ENCODE peak calls at places on chromosomes 1 and 21, in eight cellular contexts. One of them, this sample, is unnamed.

GRCh38 chr1:182114627-182115023 is 53.1 kb upstream of the ZNF648 start:
- DNase-seq in astrocyte of the spinal cord: no peak
- DNase-seq in OCI-LY7: no peak
- DNase-seq in naive thymus-derived CD8-positive, alpha-beta T cell: no peak
- DNase-seq in neural progenitor cell: no peak
- DNase-seq in KG1: no peak
- DNase-seq in activated T-cell treated with anti-CD3 and anti-CD28 coated beads for 1 hour: no peak
- DNase-seq in thoracic aorta: no peak
- DNase-seq in this sample: no peak

GRCh38 chr1:150551049-150551783 is 2.0 kb downstream of the ADAMTSL4 start:
- DNase-seq in KG1: no peak
- DNase-seq in neural progenitor cell: peak
- DNase-seq in astrocyte of the spinal cord: no peak
- DNase-seq in naive thymus-derived CD8-positive, alpha-beta T cell: no peak
- DNase-seq in activated T-cell treated with anti-CD3 and anti-CD28 coated beads for 1 hour: no peak
- DNase-seq in OCI-LY7: no peak
- DNase-seq in thoracic aorta: no peak
- DNase-seq in this sample: no peak

GRCh38 chr1:44408181-44409018 is 3.3 kb downstream of the RNF220 start:
- DNase-seq in astrocyte of the spinal cord: no peak
- DNase-seq in activated T-cell treated with anti-CD3 and anti-CD28 coated beads for 1 hour: no peak
- DNase-seq in OCI-LY7: no peak
- DNase-seq in neural progenitor cell: peak
- DNase-seq in thoracic aorta: no peak
- DNase-seq in naive thymus-derived CD8-positive, alpha-beta T cell: peak
- DNase-seq in KG1: peak
- DNase-seq in this sample: peak

GRCh38 chr1:25170439-25170838 is 61.9 kb downstream of the SYF2 start:
- DNase-seq in OCI-LY7: no peak
- DNase-seq in thoracic aorta: no peak
- DNase-seq in activated T-cell treated with anti-CD3 and anti-CD28 coated beads for 1 hour: no peak
- DNase-seq in neural progenitor cell: no peak
- DNase-seq in naive thymus-derived CD8-positive, alpha-beta T cell: no peak
- DNase-seq in KG1: no peak
- DNase-seq in astrocyte of the spinal cord: no peak
- DNase-seq in this sample: no peak

GRCh38 chr1:241639040-241639652 is 1.0 kb downstream of the CHML start:
- DNase-seq in OCI-LY7: peak
- DNase-seq in naive thymus-derived CD8-positive, alpha-beta T cell: peak
- DNase-seq in neural progenitor cell: no peak
- DNase-seq in astrocyte of the spinal cord: no peak
- DNase-seq in activated T-cell treated with anti-CD3 and anti-CD28 coated beads for 1 hour: peak
- DNase-seq in KG1: peak
- DNase-seq in thoracic aorta: no peak
- DNase-seq in this sample: no peak

GRCh38 chr1:179144621-179145020 is 62.8 kb downstream of the TOR3A start:
- DNase-seq in activated T-cell treated with anti-CD3 and anti-CD28 coated beads for 1 hour: no peak
- DNase-seq in naive thymus-derived CD8-positive, alpha-beta T cell: no peak
- DNase-seq in OCI-LY7: no peak
- DNase-seq in thoracic aorta: no peak
- DNase-seq in neural progenitor cell: no peak
- DNase-seq in KG1: no peak
- DNase-seq in astrocyte of the spinal cord: no peak
- DNase-seq in this sample: no peak

GRCh38 chr1:205913451-205914204 is 29.6 kb downstream of the SLC26A9 start:
- DNase-seq in astrocyte of the spinal cord: no peak
- DNase-seq in KG1: no peak
- DNase-seq in neural progenitor cell: no peak
- DNase-seq in activated T-cell treated with anti-CD3 and anti-CD28 coated beads for 1 hour: no peak
- DNase-seq in naive thymus-derived CD8-positive, alpha-beta T cell: no peak
- DNase-seq in thoracic aorta: peak
- DNase-seq in OCI-LY7: no peak
- DNase-seq in this sample: peak

GRCh38 chr21:45309541-45310381 is 22.1 kb upstream of the POFUT2 start:
- DNase-seq in KG1: no peak
- DNase-seq in thoracic aorta: no peak
- DNase-seq in astrocyte of the spinal cord: no peak
- DNase-seq in activated T-cell treated with anti-CD3 and anti-CD28 coated beads for 1 hour: no peak
- DNase-seq in naive thymus-derived CD8-positive, alpha-beta T cell: no peak
- DNase-seq in neural progenitor cell: no peak
- DNase-seq in OCI-LY7: no peak
- DNase-seq in this sample: no peak

GRCh38 chr1:67948155-67949075 is 102.0 kb downstream of the DIRAS3 start:
- DNase-seq in thoracic aorta: no peak
- DNase-seq in activated T-cell treated with anti-CD3 and anti-CD28 coated beads for 1 hour: no peak
- DNase-seq in astrocyte of the spinal cord: peak
- DNase-seq in naive thymus-derived CD8-positive, alpha-beta T cell: no peak
- DNase-seq in OCI-LY7: no peak
- DNase-seq in neural progenitor cell: no peak
- DNase-seq in KG1: no peak
- DNase-seq in this sample: no peak

GRCh38 chr21:42032266-42032665 is 22.1 kb upstream of the ZBTB21 start:
- DNase-seq in KG1: no peak
- DNase-seq in naive thymus-derived CD8-positive, alpha-beta T cell: no peak
- DNase-seq in OCI-LY7: no peak
- DNase-seq in neural progenitor cell: no peak
- DNase-seq in activated T-cell treated with anti-CD3 and anti-CD28 coated beads for 1 hour: no peak
- DNase-seq in thoracic aorta: no peak
- DNase-seq in astrocyte of the spinal cord: no peak
- DNase-seq in this sample: no peak

GRCh38 chr1:40122865-40123264 is 25.8 kb upstream of the PPT1 start:
- DNase-seq in OCI-LY7: no peak
- DNase-seq in activated T-cell treated with anti-CD3 and anti-CD28 coated beads for 1 hour: no peak
- DNase-seq in thoracic aorta: no peak
- DNase-seq in neural progenitor cell: no peak
- DNase-seq in naive thymus-derived CD8-positive, alpha-beta T cell: no peak
- DNase-seq in KG1: no peak
- DNase-seq in astrocyte of the spinal cord: no peak
- DNase-seq in this sample: no peak

GRCh38 chr1:35574655-35575400 is 1.7 kb downstream of the TFAP2E start:
- DNase-seq in thoracic aorta: no peak
- DNase-seq in neural progenitor cell: no peak
- DNase-seq in naive thymus-derived CD8-positive, alpha-beta T cell: no peak
- DNase-seq in astrocyte of the spinal cord: no peak
- DNase-seq in KG1: no peak
- DNase-seq in activated T-cell treated with anti-CD3 and anti-CD28 coated beads for 1 hour: no peak
- DNase-seq in OCI-LY7: no peak
- DNase-seq in this sample: peak

GRCh38 chr1:12549106-12549459 is 68.9 kb downstream of the DHRS3 start:
- DNase-seq in KG1: no peak
- DNase-seq in astrocyte of the spinal cord: peak
- DNase-seq in naive thymus-derived CD8-positive, alpha-beta T cell: no peak
- DNase-seq in activated T-cell treated with anti-CD3 and anti-CD28 coated beads for 1 hour: no peak
- DNase-seq in OCI-LY7: no peak
- DNase-seq in thoracic aorta: no peak
- DNase-seq in neural progenitor cell: no peak
- DNase-seq in this sample: no peak

GRCh38 chr1:19385869-19386591 is 73.9 kb downstream of the SLC66A1 start:
- DNase-seq in neural progenitor cell: no peak
- DNase-seq in thoracic aorta: peak
- DNase-seq in naive thymus-derived CD8-positive, alpha-beta T cell: no peak
- DNase-seq in activated T-cell treated with anti-CD3 and anti-CD28 coated beads for 1 hour: no peak
- DNase-seq in KG1: no peak
- DNase-seq in OCI-LY7: no peak
- DNase-seq in astrocyte of the spinal cord: peak
- DNase-seq in this sample: peak

GRCh38 chr1:243345205-243345604 is 89.4 kb downstream of the SDCCAG8 start:
- DNase-seq in thoracic aorta: no peak
- DNase-seq in neural progenitor cell: no peak
- DNase-seq in activated T-cell treated with anti-CD3 and anti-CD28 coated beads for 1 hour: no peak
- DNase-seq in astrocyte of the spinal cord: peak
- DNase-seq in OCI-LY7: no peak
- DNase-seq in KG1: no peak
- DNase-seq in naive thymus-derived CD8-positive, alpha-beta T cell: no peak
- DNase-seq in this sample: peak

GRCh38 chr1:110283677-110284076 is 55.5 kb upstream of the RBM15 start:
- DNase-seq in neural progenitor cell: no peak
- DNase-seq in activated T-cell treated with anti-CD3 and anti-CD28 coated beads for 1 hour: no peak
- DNase-seq in KG1: no peak
- DNase-seq in astrocyte of the spinal cord: no peak
- DNase-seq in naive thymus-derived CD8-positive, alpha-beta T cell: no peak
- DNase-seq in OCI-LY7: no peak
- DNase-seq in thoracic aorta: no peak
- DNase-seq in this sample: no peak

GRCh38 chr1:116497660-116498059 is 73.2 kb downstream of the CD58 start:
- DNase-seq in thoracic aorta: no peak
- DNase-seq in astrocyte of the spinal cord: peak
- DNase-seq in OCI-LY7: no peak
- DNase-seq in KG1: no peak
- DNase-seq in naive thymus-derived CD8-positive, alpha-beta T cell: no peak
- DNase-seq in neural progenitor cell: no peak
- DNase-seq in activated T-cell treated with anti-CD3 and anti-CD28 coated beads for 1 hour: no peak
- DNase-seq in this sample: no peak

GRCh38 chr1:41041866-41042265 is 20.3 kb upstream of the SLFNL1 start:
- DNase-seq in OCI-LY7: no peak
- DNase-seq in KG1: no peak
- DNase-seq in neural progenitor cell: no peak
- DNase-seq in naive thymus-derived CD8-positive, alpha-beta T cell: no peak
- DNase-seq in activated T-cell treated with anti-CD3 and anti-CD28 coated beads for 1 hour: no peak
- DNase-seq in thoracic aorta: no peak
- DNase-seq in astrocyte of the spinal cord: no peak
- DNase-seq in this sample: no peak

GRCh38 chr21:42117229-42118048 is 46.3 kb downstream of the UMODL1 start:
- DNase-seq in KG1: peak
- DNase-seq in OCI-LY7: peak
- DNase-seq in activated T-cell treated with anti-CD3 and anti-CD28 coated beads for 1 hour: peak
- DNase-seq in astrocyte of the spinal cord: peak
- DNase-seq in thoracic aorta: peak
- DNase-seq in neural progenitor cell: peak
- DNase-seq in naive thymus-derived CD8-positive, alpha-beta T cell: peak
- DNase-seq in this sample: peak

GRCh38 chr1:46076343-46076742 is 56.1 kb downstream of the PIK3R3 start:
- DNase-seq in KG1: no peak
- DNase-seq in naive thymus-derived CD8-positive, alpha-beta T cell: no peak
- DNase-seq in OCI-LY7: no peak
- DNase-seq in astrocyte of the spinal cord: no peak
- DNase-seq in activated T-cell treated with anti-CD3 and anti-CD28 coated beads for 1 hour: no peak
- DNase-seq in neural progenitor cell: no peak
- DNase-seq in thoracic aorta: no peak
- DNase-seq in this sample: no peak

GRCh38 chr1:156906206-156906910 is 12.8 kb downstream of the PEAR1 start:
- DNase-seq in naive thymus-derived CD8-positive, alpha-beta T cell: no peak
- DNase-seq in astrocyte of the spinal cord: no peak
- DNase-seq in OCI-LY7: no peak
- DNase-seq in activated T-cell treated with anti-CD3 and anti-CD28 coated beads for 1 hour: no peak
- DNase-seq in neural progenitor cell: no peak
- DNase-seq in thoracic aorta: no peak
- DNase-seq in KG1: no peak
- DNase-seq in this sample: no peak

GRCh38 chr1:235417101-235417697 is 50.0 kb downstream of the TBCE start:
- DNase-seq in neural progenitor cell: peak
- DNase-seq in KG1: peak
- DNase-seq in OCI-LY7: peak
- DNase-seq in activated T-cell treated with anti-CD3 and anti-CD28 coated beads for 1 hour: peak
- DNase-seq in astrocyte of the spinal cord: peak
- DNase-seq in naive thymus-derived CD8-positive, alpha-beta T cell: peak
- DNase-seq in thoracic aorta: no peak
- DNase-seq in this sample: peak

GRCh38 chr1:8693092-8693491 is 124.3 kb downstream of the RERE start:
- DNase-seq in naive thymus-derived CD8-positive, alpha-beta T cell: no peak
- DNase-seq in astrocyte of the spinal cord: no peak
- DNase-seq in OCI-LY7: no peak
- DNase-seq in neural progenitor cell: no peak
- DNase-seq in KG1: no peak
- DNase-seq in thoracic aorta: no peak
- DNase-seq in activated T-cell treated with anti-CD3 and anti-CD28 coated beads for 1 hour: no peak
- DNase-seq in this sample: no peak

GRCh38 chr1:25245809-25246599 is 1.2 kb downstream of the RSRP1 start:
- DNase-seq in activated T-cell treated with anti-CD3 and anti-CD28 coated beads for 1 hour: no peak
- DNase-seq in OCI-LY7: peak
- DNase-seq in thoracic aorta: no peak
- DNase-seq in KG1: no peak
- DNase-seq in astrocyte of the spinal cord: peak
- DNase-seq in naive thymus-derived CD8-positive, alpha-beta T cell: no peak
- DNase-seq in neural progenitor cell: peak
- DNase-seq in this sample: no peak

This sample was measured in Caco-2.